ENCODE peak calls at places on chromosome 3, in eight cellular contexts. One of them, this sample, is unnamed.

GRCh38 chr3:6250167-6250566 is 610.7 kb upstream of the GRM7 start:
- DNase-seq in dorsolateral prefrontal cortex: no peak
- DNase-seq in uterus: no peak
- DNase-seq in ELR: no peak
- DNase-seq in NAMALWA: peak
- DNase-seq in right cardiac atrium: no peak
- DNase-seq in left cardiac atrium: no peak
- DNase-seq in T-helper 22 cell: no peak
- DNase-seq in this sample: no peak

GRCh38 chr3:131397889-131398288 is 16.3 kb downstream of the NUDT16 start:
- DNase-seq in ELR: no peak
- DNase-seq in right cardiac atrium: no peak
- DNase-seq in uterus: no peak
- DNase-seq in left cardiac atrium: no peak
- DNase-seq in T-helper 22 cell: no peak
- DNase-seq in dorsolateral prefrontal cortex: no peak
- DNase-seq in NAMALWA: no peak
- DNase-seq in this sample: no peak

GRCh38 chr3:158808697-158809096 is 6.8 kb downstream of the MFSD1 start:
- DNase-seq in uterus: no peak
- DNase-seq in dorsolateral prefrontal cortex: no peak
- DNase-seq in right cardiac atrium: no peak
- DNase-seq in T-helper 22 cell: no peak
- DNase-seq in NAMALWA: no peak
- DNase-seq in ELR: peak
- DNase-seq in left cardiac atrium: no peak
- DNase-seq in this sample: no peak

GRCh38 chr3:119323401-119324107 is 29.4 kb downstream of the ARHGAP31 start:
- DNase-seq in right cardiac atrium: peak
- DNase-seq in dorsolateral prefrontal cortex: no peak
- DNase-seq in left cardiac atrium: no peak
- DNase-seq in uterus: no peak
- DNase-seq in NAMALWA: no peak
- DNase-seq in ELR: no peak
- DNase-seq in T-helper 22 cell: peak
- DNase-seq in this sample: no peak

GRCh38 chr3:189631409-189631808 is 220 bp downstream of the TP63 start:
- DNase-seq in uterus: no peak
- DNase-seq in ELR: no peak
- DNase-seq in dorsolateral prefrontal cortex: no peak
- DNase-seq in right cardiac atrium: no peak
- DNase-seq in left cardiac atrium: no peak
- DNase-seq in NAMALWA: no peak
- DNase-seq in T-helper 22 cell: no peak
- DNase-seq in this sample: no peak

GRCh38 chr3:44186712-44187111 is 55.0 kb upstream of the TOPAZ1 start:
- DNase-seq in ELR: no peak
- DNase-seq in T-helper 22 cell: no peak
- DNase-seq in right cardiac atrium: no peak
- DNase-seq in NAMALWA: no peak
- DNase-seq in uterus: no peak
- DNase-seq in left cardiac atrium: no peak
- DNase-seq in dorsolateral prefrontal cortex: no peak
- DNase-seq in this sample: no peak

GRCh38 chr3:33875680-33876079 is 77.2 kb downstream of the PDCD6IP start:
- DNase-seq in uterus: no peak
- DNase-seq in NAMALWA: no peak
- DNase-seq in T-helper 22 cell: no peak
- DNase-seq in left cardiac atrium: no peak
- DNase-seq in ELR: no peak
- DNase-seq in right cardiac atrium: no peak
- DNase-seq in dorsolateral prefrontal cortex: no peak
- DNase-seq in this sample: no peak

GRCh38 chr3:182725372-182726251 is 67.7 kb upstream of the ATP11B start:
- DNase-seq in ELR: peak
- DNase-seq in dorsolateral prefrontal cortex: no peak
- DNase-seq in left cardiac atrium: no peak
- DNase-seq in NAMALWA: no peak
- DNase-seq in right cardiac atrium: no peak
- DNase-seq in T-helper 22 cell: no peak
- DNase-seq in uterus: no peak
- DNase-seq in this sample: no peak

GRCh38 chr3:34683851-34684250 is 885.4 kb downstream of the PDCD6IP start:
- DNase-seq in T-helper 22 cell: no peak
- DNase-seq in left cardiac atrium: peak
- DNase-seq in dorsolateral prefrontal cortex: no peak
- DNase-seq in uterus: peak
- DNase-seq in ELR: peak
- DNase-seq in NAMALWA: peak
- DNase-seq in right cardiac atrium: peak
- DNase-seq in this sample: peak

GRCh38 chr3:197300361-197300760 is 1.9 kb upstream of the DLG1 start:
- DNase-seq in right cardiac atrium: no peak
- DNase-seq in dorsolateral prefrontal cortex: no peak
- DNase-seq in uterus: no peak
- DNase-seq in T-helper 22 cell: no peak
- DNase-seq in left cardiac atrium: no peak
- DNase-seq in NAMALWA: no peak
- DNase-seq in ELR: no peak
- DNase-seq in this sample: no peak

GRCh38 chr3:190424478-190425439 is 24.9 kb downstream of the TMEM207 start:
- DNase-seq in ELR: peak
- DNase-seq in uterus: peak
- DNase-seq in T-helper 22 cell: no peak
- DNase-seq in left cardiac atrium: peak
- DNase-seq in dorsolateral prefrontal cortex: peak
- DNase-seq in NAMALWA: peak
- DNase-seq in right cardiac atrium: peak
- DNase-seq in this sample: peak

GRCh38 chr3:17877299-17877698 is 134.9 kb upstream of the TBC1D5 start:
- DNase-seq in T-helper 22 cell: no peak
- DNase-seq in ELR: no peak
- DNase-seq in right cardiac atrium: no peak
- DNase-seq in dorsolateral prefrontal cortex: no peak
- DNase-seq in NAMALWA: no peak
- DNase-seq in uterus: no peak
- DNase-seq in left cardiac atrium: no peak
- DNase-seq in this sample: no peak

GRCh38 chr3:69541059-69541471 is 155.2 kb upstream of the FRMD4B start:
- DNase-seq in T-helper 22 cell: no peak
- DNase-seq in NAMALWA: no peak
- DNase-seq in dorsolateral prefrontal cortex: no peak
- DNase-seq in left cardiac atrium: peak
- DNase-seq in ELR: no peak
- DNase-seq in right cardiac atrium: no peak
- DNase-seq in uterus: no peak
- DNase-seq in this sample: no peak

GRCh38 chr3:37997791-37998370 is 7.3 kb downstream of the VILL start:
- DNase-seq in T-helper 22 cell: no peak
- DNase-seq in left cardiac atrium: peak
- DNase-seq in ELR: no peak
- DNase-seq in NAMALWA: no peak
- DNase-seq in dorsolateral prefrontal cortex: no peak
- DNase-seq in right cardiac atrium: peak
- DNase-seq in uterus: peak
- DNase-seq in this sample: peak

GRCh38 chr3:158313344-158313927 is 203.5 kb downstream of the RSRC1 start:
- DNase-seq in uterus: no peak
- DNase-seq in T-helper 22 cell: no peak
- DNase-seq in left cardiac atrium: no peak
- DNase-seq in dorsolateral prefrontal cortex: no peak
- DNase-seq in ELR: peak
- DNase-seq in NAMALWA: peak
- DNase-seq in right cardiac atrium: no peak
- DNase-seq in this sample: no peak

GRCh38 chr3:184380627-184381260 is 890 bp downstream of the CHRD start:
- DNase-seq in uterus: peak
- DNase-seq in left cardiac atrium: no peak
- DNase-seq in ELR: no peak
- DNase-seq in dorsolateral prefrontal cortex: no peak
- DNase-seq in NAMALWA: no peak
- DNase-seq in right cardiac atrium: no peak
- DNase-seq in T-helper 22 cell: no peak
- DNase-seq in this sample: no peak

GRCh38 chr3:126180477-126181397 is at the start of gene ALDH1L1:
- DNase-seq in left cardiac atrium: peak
- DNase-seq in ELR: peak
- DNase-seq in right cardiac atrium: peak
- DNase-seq in uterus: peak
- DNase-seq in T-helper 22 cell: no peak
- DNase-seq in NAMALWA: no peak
- DNase-seq in dorsolateral prefrontal cortex: peak
- DNase-seq in this sample: peak

GRCh38 chr3:105752791-105753415 is 115.9 kb downstream of the CBLB start:
- DNase-seq in uterus: no peak
- DNase-seq in NAMALWA: peak
- DNase-seq in ELR: peak
- DNase-seq in T-helper 22 cell: peak
- DNase-seq in dorsolateral prefrontal cortex: no peak
- DNase-seq in left cardiac atrium: no peak
- DNase-seq in right cardiac atrium: no peak
- DNase-seq in this sample: no peak

GRCh38 chr3:195270350-195271115 is 426 bp downstream of the XXYLT1 start:
- DNase-seq in uterus: no peak
- DNase-seq in T-helper 22 cell: no peak
- DNase-seq in right cardiac atrium: no peak
- DNase-seq in NAMALWA: peak
- DNase-seq in ELR: peak
- DNase-seq in left cardiac atrium: no peak
- DNase-seq in dorsolateral prefrontal cortex: peak
- DNase-seq in this sample: peak

GRCh38 chr3:139173372-139174108 is 128.8 kb upstream of the PRR23C start:
- DNase-seq in right cardiac atrium: peak
- DNase-seq in uterus: no peak
- DNase-seq in NAMALWA: no peak
- DNase-seq in ELR: peak
- DNase-seq in left cardiac atrium: no peak
- DNase-seq in dorsolateral prefrontal cortex: no peak
- DNase-seq in T-helper 22 cell: no peak
- DNase-seq in this sample: no peak

GRCh38 chr3:155217591-155217990 is 75.9 kb downstream of the STRIT1 start:
- DNase-seq in NAMALWA: no peak
- DNase-seq in T-helper 22 cell: no peak
- DNase-seq in uterus: no peak
- DNase-seq in right cardiac atrium: no peak
- DNase-seq in left cardiac atrium: no peak
- DNase-seq in dorsolateral prefrontal cortex: no peak
- DNase-seq in ELR: no peak
- DNase-seq in this sample: no peak

GRCh38 chr3:164533275-164533674 is 545.0 kb downstream of the SI start:
- DNase-seq in left cardiac atrium: no peak
- DNase-seq in uterus: no peak
- DNase-seq in right cardiac atrium: no peak
- DNase-seq in T-helper 22 cell: no peak
- DNase-seq in ELR: peak
- DNase-seq in NAMALWA: no peak
- DNase-seq in dorsolateral prefrontal cortex: no peak
- DNase-seq in this sample: no peak

GRCh38 chr3:143484851-143485512 is 363.3 kb downstream of the SLC9A9 start:
- DNase-seq in uterus: no peak
- DNase-seq in left cardiac atrium: no peak
- DNase-seq in NAMALWA: peak
- DNase-seq in T-helper 22 cell: no peak
- DNase-seq in right cardiac atrium: no peak
- DNase-seq in ELR: no peak
- DNase-seq in dorsolateral prefrontal cortex: no peak
- DNase-seq in this sample: no peak

GRCh38 chr3:5376761-5377160 is 189.3 kb downstream of the EDEM1 start:
- DNase-seq in NAMALWA: no peak
- DNase-seq in left cardiac atrium: no peak
- DNase-seq in T-helper 22 cell: no peak
- DNase-seq in ELR: no peak
- DNase-seq in right cardiac atrium: no peak
- DNase-seq in dorsolateral prefrontal cortex: no peak
- DNase-seq in uterus: no peak
- DNase-seq in this sample: no peak

GRCh38 chr3:193800138-193801043 is 207.4 kb downstream of the OPA1 start:
- DNase-seq in ELR: no peak
- DNase-seq in uterus: no peak
- DNase-seq in right cardiac atrium: no peak
- DNase-seq in dorsolateral prefrontal cortex: no peak
- DNase-seq in NAMALWA: no peak
- DNase-seq in T-helper 22 cell: no peak
- DNase-seq in left cardiac atrium: no peak
- DNase-seq in this sample: no peak

GRCh38 chr3:195151866-195152526 is 119.0 kb downstream of the XXYLT1 start:
- DNase-seq in ELR: peak
- DNase-seq in dorsolateral prefrontal cortex: no peak
- DNase-seq in T-helper 22 cell: no peak
- DNase-seq in NAMALWA: no peak
- DNase-seq in uterus: no peak
- DNase-seq in left cardiac atrium: no peak
- DNase-seq in right cardiac atrium: no peak
- DNase-seq in this sample: no peak

GRCh38 chr3:13706886-13707285 is 158.0 kb downstream of the FBLN2 start:
- DNase-seq in dorsolateral prefrontal cortex: no peak
- DNase-seq in right cardiac atrium: no peak
- DNase-seq in uterus: peak
- DNase-seq in NAMALWA: no peak
- DNase-seq in left cardiac atrium: no peak
- DNase-seq in ELR: no peak
- DNase-seq in T-helper 22 cell: no peak
- DNase-seq in this sample: no peak

GRCh38 chr3:142993958-142994442 is 7.4 kb upstream of the U2SURP start:
- DNase-seq in right cardiac atrium: peak
- DNase-seq in NAMALWA: peak
- DNase-seq in ELR: peak
- DNase-seq in T-helper 22 cell: peak
- DNase-seq in left cardiac atrium: peak
- DNase-seq in dorsolateral prefrontal cortex: peak
- DNase-seq in uterus: peak
- DNase-seq in this sample: peak

GRCh38 chr3:151726016-151726415 is 7.7 kb upstream of the AADACL2 start:
- DNase-seq in T-helper 22 cell: no peak
- DNase-seq in ELR: peak
- DNase-seq in dorsolateral prefrontal cortex: no peak
- DNase-seq in NAMALWA: no peak
- DNase-seq in right cardiac atrium: no peak
- DNase-seq in left cardiac atrium: no peak
- DNase-seq in uterus: no peak
- DNase-seq in this sample: no peak

GRCh38 chr3:3662610-3663009 is 136.6 kb upstream of the LRRN1 start:
- DNase-seq in T-helper 22 cell: no peak
- DNase-seq in right cardiac atrium: no peak
- DNase-seq in NAMALWA: no peak
- DNase-seq in left cardiac atrium: no peak
- DNase-seq in dorsolateral prefrontal cortex: no peak
- DNase-seq in ELR: no peak
- DNase-seq in uterus: no peak
- DNase-seq in this sample: no peak

GRCh38 chr3:197711973-197712707 is 24.6 kb downstream of the RUBCN start:
- DNase-seq in uterus: peak
- DNase-seq in right cardiac atrium: peak
- DNase-seq in T-helper 22 cell: peak
- DNase-seq in dorsolateral prefrontal cortex: peak
- DNase-seq in NAMALWA: peak
- DNase-seq in left cardiac atrium: peak
- DNase-seq in ELR: peak
- DNase-seq in this sample: peak

GRCh38 chr3:60514866-60515265 is 736.4 kb downstream of the FHIT start:
- DNase-seq in T-helper 22 cell: no peak
- DNase-seq in left cardiac atrium: peak
- DNase-seq in dorsolateral prefrontal cortex: no peak
- DNase-seq in uterus: no peak
- DNase-seq in ELR: no peak
- DNase-seq in NAMALWA: no peak
- DNase-seq in right cardiac atrium: no peak
- DNase-seq in this sample: no peak